ENCODE peak calls at places on chromosomes 16 and 17, in seven cellular contexts. Q, E, K, V, Z, X and C are unnamed samples.

GRCh38 chr17:81961087-81961514 is at the start of gene NOTUM:
- DNase-seq in E (no peak), K (no peak), X (no peak), Z (no peak), V (no peak), Q (no peak), C (no peak)

GRCh38 chr17:2894782-2895181 is 98.5 kb downstream of the RAP1GAP2 start:
- DNase-seq in E (no peak), V (no peak), Q (no peak), Z (no peak), X (no peak), K (no peak), C (no peak)

GRCh38 chr17:144936-145670 is 7.7 kb downstream of the SCGB1C2 start:
- DNase-seq in Z (no peak), X (peak), V (no peak), Q (peak), K (no peak), E (no peak), C (peak)

GRCh38 chr17:59381716-59382570 is 50.5 kb downstream of the YPEL2 start:
- DNase-seq in X (no peak), K (no peak), Q (no peak), Z (no peak), E (no peak), V (no peak), C (no peak)

GRCh38 chr16:31710880-31711279 is 162.7 kb upstream of the ZNF267 start:
- DNase-seq in V (no peak), E (no peak), Z (no peak), K (no peak), Q (no peak), X (no peak), C (no peak)

GRCh38 chr16:24729967-24730815 is 740 bp downstream of the TNRC6A start:
- DNase-seq in E (no peak), K (peak), Q (no peak), V (no peak), Z (peak), X (no peak), C (no peak)

GRCh38 chr16:73125860-73126259 is 77.9 kb upstream of the ZFHX3 start:
- DNase-seq in X (no peak), V (no peak), Q (no peak), E (peak), K (no peak), Z (no peak), C (no peak)

GRCh38 chr17:2125013-2125535 is 70.2 kb downstream of the HIC1 start:
- DNase-seq in E (no peak), Z (no peak), X (no peak), K (no peak), Q (no peak), V (no peak), C (no peak)

GRCh38 chr16:89037261-89038152 is 56.1 kb upstream of the ACSF3 start:
- DNase-seq in X (peak), Q (peak), K (peak), Z (no peak), E (no peak), V (no peak), C (no peak)

GRCh38 chr16:12268602-12269001 is 292.1 kb downstream of the SNX29 start:
- DNase-seq in K (no peak), V (no peak), E (no peak), Z (no peak), Q (no peak), X (no peak), C (no peak)

GRCh38 chr16:25996052-25996451 is 304.3 kb downstream of the HS3ST4 start:
- DNase-seq in K (no peak), X (no peak), E (no peak), Q (no peak), V (no peak), Z (no peak), C (no peak)

GRCh38 chr17:2218426-2218825 is 85.2 kb downstream of the SMG6 start:
- DNase-seq in V (no peak), Q (no peak), Z (no peak), E (no peak), K (no peak), X (no peak), C (no peak)

GRCh38 chr17:73548620-73549311 is 95.5 kb downstream of the SDK2 start:
- DNase-seq in V (no peak), Z (no peak), K (no peak), X (no peak), E (no peak), Q (no peak), C (no peak)

GRCh38 chr16:81578636-81579413 is 134.2 kb downstream of the CMIP start:
- DNase-seq in Z (no peak), V (no peak), Q (no peak), E (no peak), K (no peak), X (no peak), C (no peak)

GRCh38 chr17:1724869-1725641 is 551 bp downstream of the WDR81 start:
- DNase-seq in Q (no peak), E (no peak), K (no peak), Z (no peak), V (no peak), X (no peak), C (peak)

GRCh38 chr16:72927199-72928088 is 120.5 kb downstream of the ZFHX3 start:
- DNase-seq in E (peak), Q (no peak), K (no peak), X (no peak), Z (no peak), V (peak), C (peak)

GRCh38 chr16:8914098-8914497 is 31.9 kb downstream of the LITAFD start:
- DNase-seq in V (no peak), Z (no peak), X (no peak), Q (no peak), E (no peak), K (no peak), C (no peak)

GRCh38 chr17:43477832-43478634 is 5.7 kb upstream of the DHX8 start:
- DNase-seq in Q (no peak), V (no peak), Z (no peak), K (no peak), X (no peak), E (no peak), C (no peak)

GRCh38 chr17:31171711-31172110 is 76.9 kb downstream of the NF1 start:
- DNase-seq in Q (no peak), K (no peak), X (no peak), Z (no peak), E (no peak), V (no peak), C (no peak)

GRCh38 chr17:20072692-20072992 is 63.5 kb downstream of the SPECC1 start:
- DNase-seq in E (no peak), K (no peak), X (no peak), V (no peak), Z (no peak), Q (no peak), C (no peak)

GRCh38 chr16:55498101-55498500 is 10.8 kb upstream of the LPCAT2 start:
- DNase-seq in X (no peak), V (no peak), Z (no peak), E (no peak), Q (no peak), K (no peak), C (peak)

GRCh38 chr17:46151762-46152161 is 41.5 kb downstream of the KANSL1 start:
- DNase-seq in Q (no peak), E (no peak), V (no peak), K (no peak), Z (no peak), X (no peak), C (no peak)

GRCh38 chr17:53470626-53471025 is 352.1 kb upstream of the KIF2B start:
- DNase-seq in Q (no peak), E (no peak), V (no peak), Z (no peak), K (no peak), X (no peak), C (no peak)